ENCODE peak calls at places on chromosome 1, in nine cellular contexts. L is GM10248, S is progenitor cell of endocrine pancreas, Q is adrenal gland, X is cardiac muscle cell, M is fibroblast of mammary gland, T is GM23338, N is fibroblast of villous mesenchyme, Y is mammary epithelial cell. H is an unnamed sample.

GRCh38 chr1:170377896-170378634 is 153.9 kb upstream of the GORAB start:
- DNase-seq in L (no peak), S (no peak), Q (no peak), X (peak), M (peak), T (no peak), N (peak), Y (no peak), H (no peak)

GRCh38 chr1:65260851-65261473 is 48.4 kb upstream of the DNAJC6 start:
- DNase-seq in L (no peak), S (no peak), Q (peak), X (no peak), M (peak), T (no peak), N (peak), Y (peak), H (no peak)

GRCh38 chr1:230242317-230242716 is 175.3 kb downstream of the GALNT2 start:
- DNase-seq in L (no peak), S (no peak), Q (no peak), X (peak), M (peak), T (no peak), N (peak), Y (no peak), H (no peak)

GRCh38 chr1:181488884-181489283 is 5.6 kb downstream of the CACNA1E start:
- DNase-seq in L (no peak), S (no peak), Q (no peak), X (no peak), M (peak), T (no peak), N (no peak), Y (no peak), H (no peak)

GRCh38 chr1:214261206-214262123 is 19.5 kb upstream of the SMYD2 start:
- DNase-seq in L (peak), S (peak), Q (peak), X (peak), M (peak), T (peak), N (peak), Y (peak), H (peak)

GRCh38 chr1:65278344-65279091 is 30.8 kb upstream of the DNAJC6 start:
- DNase-seq in L (no peak), S (no peak), Q (no peak), X (peak), M (no peak), T (peak), N (peak), Y (no peak), H (no peak)

GRCh38 chr1:224182057-224182865 is 779 bp upstream of the DEGS1 start:
- DNase-seq in L (peak), S (no peak), Q (no peak), X (no peak), M (no peak), T (no peak), N (no peak), Y (peak), H (peak)

GRCh38 chr1:54987830-54988705 is 7.6 kb downstream of the TMEM61 start:
- DNase-seq in L (no peak), S (no peak), Q (no peak), X (peak), M (peak), T (peak), N (no peak), Y (no peak), H (no peak)

GRCh38 chr1:227946624-227947424 is 908 bp downstream of the WNT9A start:
- DNase-seq in L (peak), S (peak), Q (peak), X (peak), M (peak), T (peak), N (peak), Y (peak), H (peak)

GRCh38 chr1:41098657-41099207 is 77.2 kb upstream of the SLFNL1 start:
- DNase-seq in L (no peak), S (no peak), Q (no peak), X (no peak), M (no peak), T (no peak), N (no peak), Y (no peak), H (no peak)

GRCh38 chr1:203776636-203777035 is 11.7 kb downstream of the LAX1 start:
- DNase-seq in L (no peak), S (no peak), Q (no peak), X (no peak), M (no peak), T (no peak), N (no peak), Y (no peak), H (no peak)
- TF ChIP-seq CTCF in L (peak), S (no peak), Q (peak), X (no peak), M (peak), T (peak), N (no peak), Y (peak), H (no peak)

DNA sequence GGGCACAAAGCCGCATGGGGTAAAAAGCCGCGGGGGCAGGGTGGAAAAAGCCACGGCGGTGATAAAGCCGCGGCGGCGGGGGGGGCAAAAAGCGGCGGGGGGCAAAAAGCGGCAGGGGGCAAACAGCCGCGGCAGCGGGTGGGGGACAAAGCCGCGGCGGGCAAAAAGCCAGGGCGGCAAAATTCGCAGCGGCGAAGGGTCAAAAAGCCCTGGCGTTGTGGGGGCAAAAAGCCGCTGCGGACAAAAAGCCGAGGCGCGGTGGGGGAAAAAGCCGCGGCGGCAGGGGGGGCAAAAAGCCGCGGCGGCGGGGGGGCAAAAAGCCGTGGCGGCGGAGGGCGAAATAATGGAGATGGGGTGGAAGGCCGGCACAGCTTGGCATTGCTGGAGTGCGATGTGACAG is 3902.9 kb downstream of the SRGAP2C start:
- DNase-seq in L (no peak), S (no peak), Q (no peak), X (no peak), M (no peak), T (no peak), N (no peak), Y (no peak), H (no peak)
- TF ChIP-seq CTCF in L (no peak), S (no peak), Q (no peak), X (no peak), M (no peak), T (no peak), N (no peak), Y (no peak), H (no peak)

GRCh38 chr1:25484533-25484932 is 53.8 kb downstream of the MACO1 start:
- DNase-seq in L (no peak), S (no peak), Q (no peak), X (no peak), M (no peak), T (no peak), N (no peak), Y (no peak), H (no peak)

GRCh38 chr1:25485536-25486235 is 55.0 kb downstream of the MACO1 start:
- DNase-seq in L (no peak), S (no peak), Q (no peak), X (no peak), M (no peak), T (no peak), N (no peak), Y (no peak), H (no peak)

GRCh38 chr1:25487628-25488027 is 55.8 kb upstream of the LDLRAP1 start:
- DNase-seq in L (peak), S (no peak), Q (no peak), X (no peak), M (no peak), T (peak), N (no peak), Y (no peak), H (peak)

GRCh38 chr1:25484096-25484495 is 53.4 kb downstream of the MACO1 start:
- DNase-seq in L (no peak), S (no peak), Q (peak), X (no peak), M (no peak), T (peak), N (no peak), Y (no peak), H (no peak)

DNA sequence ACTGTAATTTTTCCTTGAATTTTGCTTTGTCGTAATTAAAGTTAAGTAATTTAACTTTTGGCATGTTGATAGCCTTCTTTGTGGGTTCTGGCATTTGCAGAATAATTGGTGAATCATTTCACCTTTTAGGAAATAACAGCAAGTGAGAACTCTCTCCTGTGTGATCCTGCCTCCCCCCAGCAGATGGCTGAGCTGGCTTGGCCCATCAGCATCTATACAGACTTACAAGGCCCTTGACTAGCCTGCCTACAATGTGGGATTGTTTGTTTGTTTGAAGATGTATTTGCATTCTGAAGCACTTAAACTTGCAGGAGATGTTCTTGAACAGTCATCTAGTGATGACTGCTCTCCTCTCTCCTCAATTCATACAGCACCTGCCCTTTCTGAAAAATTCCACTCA is 55.9 kb downstream of the MACO1 start:
- DNase-seq in L (no peak), S (no peak), Q (peak), X (peak), M (peak), T (peak), N (peak), Y (peak), H (no peak)
- TF ChIP-seq CTCF in L (no peak), S (peak), Q (peak), X (peak), M (peak), T (peak), N (peak), Y (no peak), H (no peak)

GRCh38 chr1:212237651-212238050 is 47.6 kb upstream of the PPP2R5A start:
- DNase-seq in L (peak), S (no peak), Q (no peak), X (no peak), M (peak), T (no peak), N (no peak), Y (peak), H (peak)

GRCh38 chr1:212236664-212237220 is 48.5 kb upstream of the PPP2R5A start:
- DNase-seq in L (no peak), S (no peak), Q (no peak), X (no peak), M (no peak), T (no peak), N (no peak), Y (no peak), H (no peak)

GRCh38 chr1:212235848-212236247 is 49.4 kb upstream of the PPP2R5A start:
- DNase-seq in L (no peak), S (no peak), Q (no peak), X (no peak), M (no peak), T (no peak), N (no peak), Y (no peak), H (no peak)

GRCh38 chr1:212241445-212242287 is 43.5 kb upstream of the PPP2R5A start:
- DNase-seq in L (no peak), S (no peak), Q (no peak), X (no peak), M (no peak), T (no peak), N (no peak), Y (no peak), H (no peak)

GRCh38 chr1:212238552-212238951 is 46.7 kb upstream of the PPP2R5A start:
- DNase-seq in L (no peak), S (no peak), Q (no peak), X (no peak), M (no peak), T (no peak), N (no peak), Y (no peak), H (no peak)
- TF ChIP-seq CTCF in L (no peak), S (no peak), Q (no peak), X (no peak), M (no peak), T (no peak), N (no peak), Y (no peak), H (no peak)

DNA sequence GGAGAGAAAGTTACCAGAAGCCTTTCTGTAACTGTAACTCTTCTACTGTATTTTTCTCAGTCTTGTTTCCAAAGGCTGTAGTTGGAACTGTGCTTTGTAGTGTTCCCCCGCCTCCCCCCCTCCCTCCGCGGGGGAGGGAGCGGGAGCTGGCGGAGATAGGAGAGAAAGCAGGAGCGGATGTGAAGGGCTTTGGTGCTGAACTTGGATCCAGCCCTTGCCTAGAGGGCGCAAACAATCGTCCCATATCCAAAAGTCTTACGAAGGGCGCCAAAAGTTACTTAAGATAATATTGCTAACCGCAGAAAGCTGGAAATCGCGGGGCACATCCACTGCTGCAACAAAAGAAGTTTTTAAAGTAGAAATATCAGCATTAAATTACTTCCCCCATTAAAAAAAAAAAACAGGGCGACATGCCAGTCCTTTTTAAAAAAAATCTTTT is 2.4 kb upstream of the NFIA start:
- DNase-seq in L (no peak), S (no peak), Q (peak), X (peak), M (peak), T (peak), N (peak), Y (peak), H (no peak)
- TF ChIP-seq CTCF in L (no peak), S (no peak), Q (no peak), X (peak), M (peak), T (peak), N (peak), Y (no peak), H (no peak)

GRCh38 chr1:179586107-179586823 is 5.4 kb upstream of the TDRD5 start:
- DNase-seq in L (no peak), S (peak), Q (peak), X (peak), M (peak), T (peak), N (peak), Y (peak), H (no peak)
- TF ChIP-seq CTCF in L (no peak), S (peak), Q (peak), X (peak), M (no peak), T (peak), N (peak), Y (peak), H (no peak)

GRCh38 chr1:10245674-10246073 is 35.3 kb downstream of the KIF1B start:
- DNase-seq in L (no peak), S (no peak), Q (no peak), X (no peak), M (no peak), T (no peak), N (no peak), Y (no peak), H (no peak)
- TF ChIP-seq CTCF in L (no peak), S (no peak), Q (no peak), X (no peak), M (no peak), T (no peak), N (no peak), Y (no peak), H (no peak)

H was measured in GM20000.